ENCODE peak calls at places on chromosomes 16 and 17, in eight cellular contexts. M, V, I, C, R, H, E and N are unnamed samples.

GRCh38 chr17:48617515-48618365 is 2.6 kb upstream of the HOXB8 start:
- DNase-seq in M (no peak), V (no peak), I (no peak), C (no peak), R (no peak), H (no peak), E (no peak), N (peak)

GRCh38 chr16:8963010-8963824 is 489 bp downstream of the USP7 start:
- DNase-seq in M (no peak), V (no peak), I (no peak), C (peak), R (no peak), H (no peak), E (no peak), N (peak)

GRCh38 chr17:44222112-44222869 is 2.8 kb upstream of the UBTF start:
- DNase-seq in M (peak), V (peak), I (peak), C (peak), R (no peak), H (no peak), E (no peak), N (peak)

GRCh38 chr16:71499775-71500364 is 10.7 kb upstream of the ZNF19 start:
- DNase-seq in M (peak), V (peak), I (peak), C (peak), R (no peak), H (peak), E (peak), N (peak)

GRCh38 chr17:73096866-73097265 is 4.4 kb upstream of the SLC39A11 start:
- DNase-seq in M (no peak), V (no peak), I (no peak), C (peak), R (peak), H (no peak), E (no peak), N (no peak)

GRCh38 chr16:9362050-9362449 is 270.6 kb downstream of the HAPSTR1 start:
- DNase-seq in M (no peak), V (no peak), I (no peak), C (no peak), R (no peak), H (no peak), E (no peak), N (no peak)

GRCh38 chr16:30570621-30571443 is 682 bp downstream of the ZNF688 start:
- DNase-seq in M (peak), V (no peak), I (no peak), C (no peak), R (no peak), H (no peak), E (no peak), N (peak)

GRCh38 chr17:8726951-8727555 is 17.6 kb downstream of the CCDC42 start:
- DNase-seq in M (no peak), V (no peak), I (no peak), C (no peak), R (peak), H (no peak), E (no peak), N (no peak)

GRCh38 chr17:55883112-55883511 is 132.3 kb downstream of the PCTP start:
- DNase-seq in M (no peak), V (no peak), I (no peak), C (no peak), R (no peak), H (no peak), E (no peak), N (no peak)

GRCh38 chr17:82734987-82735866 is at the start of gene FN3K:
- DNase-seq in M (peak), V (no peak), I (no peak), C (peak), R (peak), H (no peak), E (no peak), N (peak)

GRCh38 chr16:11128211-11129123 is 127.5 kb downstream of the SOCS1 start:
- DNase-seq in M (no peak), V (peak), I (no peak), C (peak), R (peak), H (peak), E (no peak), N (peak)

GRCh38 chr17:77872714-77873517 is 85.6 kb upstream of the TNRC6C start:
- DNase-seq in M (no peak), V (no peak), I (no peak), C (no peak), R (no peak), H (no peak), E (no peak), N (no peak)

GRCh38 chr17:11302395-11302932 is 61.5 kb downstream of the SHISA6 start:
- DNase-seq in M (no peak), V (no peak), I (no peak), C (no peak), R (no peak), H (no peak), E (no peak), N (peak)

GRCh38 chr17:77145635-77146632 is 5.2 kb downstream of the SEC14L1 start:
- DNase-seq in M (no peak), V (peak), I (peak), C (peak), R (no peak), H (no peak), E (no peak), N (no peak)